ENCODE peak calls at places on chromosomes 1 and 21, in six cellular contexts. D is C1 segment of cervical spinal cord, U is AG08396, V is endothelial cell of umbilical vein, T is AG09319, J is T-helper 2 cell. M is an unnamed sample.

GRCh38 chr1:242467556-242468145 is 56.8 kb downstream of the PLD5 start:
- DNase-seq in D (no peak), U (peak), V (peak), T (no peak), J (no peak), M (no peak)

GRCh38 chr1:234934611-234935033 is 194.0 kb downstream of the TOMM20 start:
- DNase-seq in D (no peak), U (peak), V (no peak), T (no peak), J (no peak), M (no peak)

GRCh38 chr1:183137782-183138181 is 48.3 kb upstream of the LAMC2 start:
- DNase-seq in D (no peak), U (no peak), V (no peak), T (no peak), J (no peak), M (no peak)

GRCh38 chr1:59605761-59606160 is 209.0 kb upstream of the HOOK1 start:
- DNase-seq in D (no peak), U (peak), V (no peak), T (no peak), J (no peak), M (no peak)

GRCh38 chr1:167239257-167239656 is 18.6 kb downstream of the POU2F1 start:
- DNase-seq in D (no peak), U (no peak), V (no peak), T (no peak), J (no peak), M (no peak)

GRCh38 chr1:11833900-11834299 is 13.7 kb downstream of the NPPA start:
- DNase-seq in D (no peak), U (no peak), V (no peak), T (no peak), J (no peak), M (no peak)

GRCh38 chr1:54988975-54989374 is 8.5 kb downstream of the TMEM61 start:
- DNase-seq in D (no peak), U (no peak), V (no peak), T (no peak), J (no peak), M (no peak)

GRCh38 chr1:48114596-48115384 is 107.7 kb upstream of the SLC5A9 start:
- DNase-seq in D (no peak), U (no peak), V (no peak), T (no peak), J (no peak), M (no peak)

GRCh38 chr21:21200103-21200938 is 202.1 kb downstream of the NCAM2 start:
- DNase-seq in D (no peak), U (peak), V (peak), T (peak), J (no peak), M (no peak)

GRCh38 chr1:11831945-11832725 is 15.4 kb downstream of the NPPA start:
- DNase-seq in D (no peak), U (no peak), V (no peak), T (no peak), J (no peak), M (no peak)

GRCh38 chr1:226679853-226680516 is 59.1 kb downstream of the ITPKB start:
- DNase-seq in D (peak), U (peak), V (peak), T (no peak), J (peak), M (peak)

GRCh38 chr1:192824511-192824910 is 15.7 kb downstream of the RGS2 start:
- DNase-seq in D (no peak), U (no peak), V (peak), T (no peak), J (no peak), M (no peak)

GRCh38 chr1:246907472-246907871 is 24.3 kb downstream of the AHCTF1 start:
- DNase-seq in D (no peak), U (no peak), V (peak), T (peak), J (no peak), M (no peak)

GRCh38 chr1:25594971-25595370 is 21.6 kb upstream of the MAN1C1 start:
- DNase-seq in D (no peak), U (no peak), V (no peak), T (no peak), J (no peak), M (no peak)

GRCh38 chr1:23198373-23198772 is 18.9 kb downstream of the HTR1D start:
- DNase-seq in D (no peak), U (peak), V (peak), T (peak), J (no peak), M (no peak)

GRCh38 chr21:33767236-33767635 is 124.9 kb downstream of the ITSN1 start:
- DNase-seq in D (no peak), U (no peak), V (no peak), T (no peak), J (no peak), M (no peak)

GRCh38 chr1:152497273-152497672 is 13.3 kb upstream of the LCE5A start:
- DNase-seq in D (no peak), U (peak), V (no peak), T (no peak), J (no peak), M (no peak)